ENCODE peak calls at places on chromosomes 4 and X, in ten cellular contexts. E, U, A, T, I, M, B, O, X and V are unnamed samples.

GRCh38 chr4:22389240-22389871 is 126.5 kb downstream of the ADGRA3 start:
- DNase-seq in E (peak), U (peak), A (no peak), T (no peak), I (no peak), M (peak), B (no peak), O (peak), X (peak), V (no peak)

GRCh38 chr4:184282895-184283654 is 65.4 kb upstream of the ENPP6 start:
- DNase-seq in E (no peak), U (no peak), A (no peak), T (no peak), I (no peak), M (no peak), B (no peak), O (peak), X (no peak), V (no peak)

GRCh38 chr4:44760142-44760898 is 34.0 kb upstream of the GNPDA2 start:
- DNase-seq in E (peak), U (no peak), A (no peak), T (no peak), I (no peak), M (peak), B (no peak), O (peak), X (no peak), V (no peak)

GRCh38 chr4:89829470-89830138 is 7.4 kb downstream of the SNCA start:
- DNase-seq in E (peak), U (no peak), A (no peak), T (no peak), I (no peak), M (no peak), B (no peak), O (peak), X (no peak), V (no peak)

GRCh38 chrX:15854080-15854655 is 445 bp downstream of the AP1S2 start:
- DNase-seq in E (peak), U (peak), A (peak), T (peak), I (peak), M (no peak), B (peak), O (peak), X (peak), V (peak)

GRCh38 chr4:15333692-15334633 is 93.9 kb upstream of the C1QTNF7 start:
- DNase-seq in E (peak), U (no peak), A (no peak), T (no peak), I (no peak), M (no peak), B (no peak), O (no peak), X (no peak), V (no peak)

GRCh38 chr4:147901388-147901787 is 169.5 kb downstream of the ARHGAP10 start:
- DNase-seq in E (no peak), U (no peak), A (no peak), T (no peak), I (no peak), M (no peak), B (no peak), O (no peak), X (no peak), V (no peak)

GRCh38 chr4:68375667-68376559 is 26.0 kb upstream of the YTHDC1 start:
- DNase-seq in E (peak), U (peak), A (peak), T (no peak), I (no peak), M (peak), B (no peak), O (peak), X (no peak), V (no peak)

GRCh38 chr4:113209652-113210320 is 160.3 kb downstream of the ANK2 start:
- DNase-seq in E (no peak), U (peak), A (no peak), T (no peak), I (no peak), M (no peak), B (no peak), O (no peak), X (no peak), V (no peak)

GRCh38 chrX:108309144-108309543 is 129.1 kb downstream of the COL4A6 start:
- DNase-seq in E (no peak), U (no peak), A (no peak), T (no peak), I (no peak), M (peak), B (no peak), O (no peak), X (no peak), V (no peak)

GRCh38 chrX:83521905-83522304 is 13.8 kb downstream of the POU3F4 start:
- DNase-seq in E (no peak), U (no peak), A (no peak), T (no peak), I (no peak), M (no peak), B (no peak), O (no peak), X (no peak), V (no peak)

GRCh38 chrX:33190016-33190415 is 21.3 kb downstream of the DMD start:
- DNase-seq in E (no peak), U (no peak), A (no peak), T (no peak), I (no peak), M (peak), B (no peak), O (no peak), X (no peak), V (no peak)

GRCh38 chr4:169268951-169269781 is 1.6 kb downstream of the SH3RF1 start:
- DNase-seq in E (peak), U (peak), A (no peak), T (no peak), I (no peak), M (peak), B (no peak), O (no peak), X (peak), V (no peak)

GRCh38 chr4:86091201-86091600 is 268.7 kb downstream of the MAPK10 start:
- DNase-seq in E (peak), U (no peak), A (no peak), T (no peak), I (no peak), M (peak), B (no peak), O (no peak), X (no peak), V (no peak)

GRCh38 chr4:72525938-72526337 is 43.1 kb downstream of the ADAMTS3 start:
- DNase-seq in E (peak), U (no peak), A (no peak), T (peak), I (no peak), M (peak), B (no peak), O (no peak), X (no peak), V (no peak)

GRCh38 chr4:185040523-185040922 is 22.2 kb downstream of the HELT start:
- DNase-seq in E (no peak), U (peak), A (no peak), T (no peak), I (no peak), M (no peak), B (no peak), O (no peak), X (no peak), V (no peak)

GRCh38 chr4:18291313-18291712 is 269.8 kb upstream of the LCORL start:
- DNase-seq in E (no peak), U (peak), A (no peak), T (no peak), I (no peak), M (no peak), B (no peak), O (no peak), X (no peak), V (no peak)

GRCh38 chr4:41505161-41505653 is 32.8 kb upstream of the LIMCH1 start:
- DNase-seq in E (no peak), U (no peak), A (no peak), T (no peak), I (peak), M (peak), B (no peak), O (no peak), X (no peak), V (no peak)

GRCh38 chrX:154019633-154020499 is at the start of gene IRAK1:
- DNase-seq in E (peak), U (peak), A (peak), T (peak), I (no peak), M (peak), B (no peak), O (peak), X (peak), V (no peak)

GRCh38 chr4:131609039-131609438 is 1540.1 kb upstream of the PCDH10 start:
- DNase-seq in E (peak), U (no peak), A (no peak), T (no peak), I (no peak), M (peak), B (no peak), O (no peak), X (no peak), V (no peak)

GRCh38 chr4:47490550-47490949 is 5.5 kb downstream of the ATP10D start:
- DNase-seq in E (peak), U (peak), A (no peak), T (no peak), I (no peak), M (peak), B (no peak), O (peak), X (peak), V (no peak)

GRCh38 chr4:98744372-98745150 is 86.2 kb upstream of the TSPAN5 start:
- DNase-seq in E (no peak), U (no peak), A (no peak), T (no peak), I (no peak), M (no peak), B (no peak), O (no peak), X (no peak), V (no peak)

GRCh38 chrX:46595084-46595483 is 21.5 kb downstream of the CHST7 start:
- DNase-seq in E (no peak), U (no peak), A (no peak), T (no peak), I (no peak), M (no peak), B (peak), O (no peak), X (no peak), V (no peak)

GRCh38 chr4:107823870-107824366 is 814 bp upstream of the SGMS2 start:
- DNase-seq in E (no peak), U (no peak), A (no peak), T (no peak), I (no peak), M (no peak), B (no peak), O (no peak), X (no peak), V (no peak)

GRCh38 chrX:7948483-7948882 is 21.3 kb upstream of the PNPLA4 start:
- DNase-seq in E (no peak), U (no peak), A (no peak), T (no peak), I (no peak), M (no peak), B (no peak), O (no peak), X (no peak), V (no peak)

GRCh38 chr4:77538574-77539157 is 67.0 kb upstream of the CXCL13 start:
- DNase-seq in E (peak), U (no peak), A (no peak), T (no peak), I (no peak), M (peak), B (no peak), O (no peak), X (no peak), V (no peak)

GRCh38 chr4:140427919-140428471 is 547 bp upstream of the CLGN start:
- DNase-seq in E (no peak), U (no peak), A (no peak), T (no peak), I (no peak), M (no peak), B (no peak), O (peak), X (no peak), V (no peak)

GRCh38 chrX:120790118-120790517 is 85.5 kb downstream of the CT47B1 start:
- DNase-seq in E (peak), U (no peak), A (no peak), T (no peak), I (no peak), M (peak), B (no peak), O (peak), X (no peak), V (no peak)

GRCh38 chrX:5681159-5681558 is 547.5 kb downstream of the NLGN4X start:
- DNase-seq in E (peak), U (no peak), A (no peak), T (no peak), I (no peak), M (no peak), B (no peak), O (peak), X (no peak), V (no peak)

GRCh38 chrX:139429913-139430312 is 100.6 kb upstream of the F9 start:
- DNase-seq in E (peak), U (no peak), A (no peak), T (no peak), I (no peak), M (no peak), B (no peak), O (no peak), X (no peak), V (no peak)

GRCh38 chr4:7893539-7893938 is 46.1 kb downstream of the AFAP1 start:
- DNase-seq in E (no peak), U (peak), A (no peak), T (no peak), I (no peak), M (no peak), B (no peak), O (no peak), X (no peak), V (no peak)

GRCh38 chr4:184357783-184358182 is 116.6 kb downstream of the IRF2 start:
- DNase-seq in E (no peak), U (peak), A (no peak), T (no peak), I (no peak), M (no peak), B (no peak), O (no peak), X (no peak), V (no peak)

GRCh38 chrX:87900320-87900908 is 382.8 kb downstream of the KLHL4 start:
- DNase-seq in E (no peak), U (no peak), A (no peak), T (no peak), I (no peak), M (peak), B (no peak), O (no peak), X (no peak), V (no peak)

GRCh38 chrX:39984191-39984956 is 113.4 kb downstream of the BCOR start:
- DNase-seq in E (peak), U (no peak), A (no peak), T (no peak), I (no peak), M (peak), B (no peak), O (no peak), X (no peak), V (no peak)

DNA sequence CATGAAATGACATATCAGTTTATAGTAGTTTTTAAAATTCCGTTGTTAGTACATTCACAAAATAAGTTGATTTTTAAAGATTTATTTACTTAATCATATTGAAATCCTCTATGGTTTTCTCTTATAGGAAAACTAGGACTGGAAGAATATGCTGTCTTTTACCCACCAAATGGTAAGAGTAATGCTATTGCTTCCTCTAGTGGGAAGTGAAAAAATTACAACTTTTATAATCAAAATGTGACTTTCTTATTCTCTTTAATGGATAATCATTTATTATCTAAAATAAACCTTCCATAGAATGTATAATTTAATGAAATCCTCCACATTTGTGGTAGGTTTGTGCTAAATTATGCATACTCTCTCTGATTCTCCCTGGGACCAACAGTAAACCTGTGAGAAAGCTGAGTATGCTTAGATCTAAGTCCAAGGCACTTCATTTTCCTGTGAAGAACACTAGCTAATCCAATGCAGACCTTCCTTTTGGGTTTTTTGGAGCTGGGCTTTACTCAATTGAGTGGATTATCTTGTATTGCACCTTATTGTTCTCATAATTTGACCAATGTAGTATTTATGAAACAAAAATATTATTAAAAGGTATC is 136.2 kb downstream of the TBC1D19 start:
- DNase-seq in E (peak), U (no peak), A (no peak), T (no peak), I (no peak), M (peak), B (no peak), O (peak), X (no peak), V (no peak)
- TF ChIP-seq CTCF in E (peak), U (peak), A (no peak), T (peak), I (no peak), M (peak), B (no peak), O (peak), X (peak), V (peak)

GRCh38 chr4:52173470-52174055 is 122.5 kb downstream of the SPATA18 start:
- DNase-seq in E (peak), U (no peak), A (no peak), T (peak), I (no peak), M (peak), B (no peak), O (no peak), X (no peak), V (no peak)

GRCh38 chr4:52172166-52172565 is 121.1 kb downstream of the SPATA18 start:
- DNase-seq in E (peak), U (no peak), A (no peak), T (no peak), I (no peak), M (peak), B (no peak), O (no peak), X (no peak), V (no peak)
- TF ChIP-seq CTCF in E (peak), U (peak), A (no peak), T (no peak), I (no peak), M (peak), B (no peak), O (peak), X (no peak), V (no peak)

DNA sequence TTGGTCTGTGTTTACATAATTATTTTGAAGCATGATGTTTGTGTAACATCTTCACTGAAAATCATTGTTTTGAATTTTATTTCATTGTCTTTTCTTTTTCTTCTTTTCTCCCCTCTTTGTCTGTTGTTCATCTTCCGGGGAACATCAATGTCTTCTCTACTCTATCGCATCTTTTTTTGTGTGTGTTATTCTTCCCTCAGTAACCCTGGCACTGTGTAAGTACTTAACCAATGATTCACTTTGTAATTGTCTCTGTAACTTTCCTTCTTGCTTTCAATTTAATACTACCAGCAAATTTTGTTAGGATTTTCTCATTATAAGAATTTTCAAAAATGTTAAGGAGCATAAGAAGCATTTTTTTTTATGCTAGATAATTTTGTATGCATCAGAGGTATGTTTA is 130.8 kb downstream of the PDLIM5 start:
- DNase-seq in E (no peak), U (no peak), A (no peak), T (no peak), I (no peak), M (peak), B (no peak), O (no peak), X (no peak), V (no peak)
- TF ChIP-seq CTCF in E (no peak), U (no peak), A (no peak), T (no peak), I (no peak), M (no peak), B (no peak), O (no peak), X (no peak), V (no peak)

GRCh38 chr4:66741081-66741480 is 804.2 kb downstream of the CENPC start:
- DNase-seq in E (no peak), U (no peak), A (no peak), T (no peak), I (no peak), M (peak), B (no peak), O (no peak), X (no peak), V (no peak)
- TF ChIP-seq CTCF in E (no peak), U (no peak), A (no peak), T (no peak), I (no peak), M (no peak), B (no peak), O (no peak), X (no peak), V (no peak)

GRCh38 chrX:144717682-144718081 is 529.6 kb upstream of the SPANXN1 start:
- DNase-seq in E (no peak), U (no peak), A (no peak), T (no peak), I (no peak), M (no peak), B (no peak), O (no peak), X (no peak), V (no peak)

GRCh38 chrX:144722307-144722706 is 525.0 kb upstream of the SPANXN1 start:
- DNase-seq in E (no peak), U (peak), A (no peak), T (no peak), I (no peak), M (no peak), B (no peak), O (no peak), X (peak), V (no peak)
- TF ChIP-seq CTCF in E (no peak), U (peak), A (no peak), T (no peak), I (no peak), M (no peak), B (no peak), O (peak), X (no peak), V (peak)

GRCh38 chr4:105357258-105357657 is 116.6 kb downstream of the PPA2 start:
- DNase-seq in E (no peak), U (no peak), A (no peak), T (no peak), I (no peak), M (no peak), B (no peak), O (no peak), X (no peak), V (no peak)
- TF ChIP-seq CTCF in E (no peak), U (no peak), A (no peak), T (no peak), I (no peak), M (no peak), B (no peak), O (no peak), X (no peak), V (no peak)